ENCODE peak calls at places on chromosomes 7 and 10, in ten cellular contexts. One of them, this sample, is unnamed.

GRCh38 chr10:119650692-119651513 is at the start of gene BAG3:
- DNase-seq in CD8-positive, alpha-beta T cell: peak; percentile 76
- DNase-seq in Calu3: peak; percentile 75
- DNase-seq in endothelial cell: peak; percentile 89
- DNase-seq in naive thymus-derived CD8-positive, alpha-beta T cell: peak; percentile 75
- DNase-seq in nucleus accumbens: peak; percentile 67
- DNase-seq in progenitor cell of endocrine pancreas: peak; percentile 85
- DNase-seq in HTR-8/SVneo: peak; percentile 66
- DNase-seq in mesendoderm: peak; percentile 91
- DNase-seq in activated T-cell treated with anti-CD3 and anti-CD28 coated beads, Interleukin-2, amount 50 U/mL, for 48 hours: peak; percentile 85
- DNase-seq in this sample: peak; percentile 86

GRCh38 chr7:87628780-87629569 is 777 bp downstream of the RUNDC3B start:
- DNase-seq in CD8-positive, alpha-beta T cell: peak; percentile 3
- DNase-seq in Calu3: peak; percentile 32
- DNase-seq in endothelial cell: peak; percentile 20
- DNase-seq in naive thymus-derived CD8-positive, alpha-beta T cell: no peak
- DNase-seq in nucleus accumbens: peak; percentile 14
- DNase-seq in progenitor cell of endocrine pancreas: peak; percentile 17
- DNase-seq in HTR-8/SVneo: peak; percentile 1
- DNase-seq in mesendoderm: peak; percentile 28
- DNase-seq in activated T-cell treated with anti-CD3 and anti-CD28 coated beads, Interleukin-2, amount 50 U/mL, for 48 hours: peak; percentile 38
- DNase-seq in this sample: no peak

GRCh38 chr7:95921543-95921942 is 149.2 kb downstream of the DYNC1I1 start:
- DNase-seq in CD8-positive, alpha-beta T cell: no peak
- DNase-seq in Calu3: no peak
- DNase-seq in endothelial cell: no peak
- DNase-seq in naive thymus-derived CD8-positive, alpha-beta T cell: no peak
- DNase-seq in nucleus accumbens: no peak
- DNase-seq in progenitor cell of endocrine pancreas: no peak
- DNase-seq in HTR-8/SVneo: no peak
- DNase-seq in mesendoderm: no peak
- DNase-seq in activated T-cell treated with anti-CD3 and anti-CD28 coated beads, Interleukin-2, amount 50 U/mL, for 48 hours: no peak
- DNase-seq in this sample: no peak

GRCh38 chr10:34299105-34299611 is 515.9 kb downstream of the PARD3 start:
- DNase-seq in CD8-positive, alpha-beta T cell: no peak
- DNase-seq in Calu3: no peak
- DNase-seq in endothelial cell: no peak
- DNase-seq in naive thymus-derived CD8-positive, alpha-beta T cell: no peak
- DNase-seq in nucleus accumbens: no peak
- DNase-seq in progenitor cell of endocrine pancreas: no peak
- DNase-seq in HTR-8/SVneo: no peak
- DNase-seq in mesendoderm: no peak
- DNase-seq in activated T-cell treated with anti-CD3 and anti-CD28 coated beads, Interleukin-2, amount 50 U/mL, for 48 hours: no peak
- DNase-seq in this sample: no peak

GRCh38 chr10:5873515-5873995 is 16.1 kb downstream of the ANKRD16 start:
- DNase-seq in CD8-positive, alpha-beta T cell: peak; percentile 55
- DNase-seq in Calu3: peak; percentile 71
- DNase-seq in endothelial cell: peak; percentile 65
- DNase-seq in naive thymus-derived CD8-positive, alpha-beta T cell: peak; percentile 66
- DNase-seq in nucleus accumbens: no peak
- DNase-seq in progenitor cell of endocrine pancreas: peak; percentile 39
- DNase-seq in HTR-8/SVneo: peak; percentile 72
- DNase-seq in mesendoderm: peak; percentile 74
- DNase-seq in activated T-cell treated with anti-CD3 and anti-CD28 coated beads, Interleukin-2, amount 50 U/mL, for 48 hours: peak; percentile 83
- DNase-seq in this sample: peak; percentile 73

GRCh38 chr10:20990604-20991003 is 93.5 kb upstream of the NEBL start:
- DNase-seq in CD8-positive, alpha-beta T cell: no peak
- DNase-seq in Calu3: no peak
- DNase-seq in endothelial cell: no peak
- DNase-seq in naive thymus-derived CD8-positive, alpha-beta T cell: no peak
- DNase-seq in nucleus accumbens: no peak
- DNase-seq in progenitor cell of endocrine pancreas: no peak
- DNase-seq in HTR-8/SVneo: no peak
- DNase-seq in mesendoderm: peak; percentile 19
- DNase-seq in activated T-cell treated with anti-CD3 and anti-CD28 coated beads, Interleukin-2, amount 50 U/mL, for 48 hours: no peak
- DNase-seq in this sample: no peak

GRCh38 chr7:43584200-43584586 is 1.3 kb downstream of the STK17A start:
- DNase-seq in CD8-positive, alpha-beta T cell: peak; percentile 11
- DNase-seq in Calu3: peak; percentile 54
- DNase-seq in endothelial cell: no peak
- DNase-seq in naive thymus-derived CD8-positive, alpha-beta T cell: no peak
- DNase-seq in nucleus accumbens: no peak
- DNase-seq in progenitor cell of endocrine pancreas: no peak
- DNase-seq in HTR-8/SVneo: no peak
- DNase-seq in mesendoderm: peak; percentile 42
- DNase-seq in activated T-cell treated with anti-CD3 and anti-CD28 coated beads, Interleukin-2, amount 50 U/mL, for 48 hours: peak; percentile 52
- DNase-seq in this sample: peak; percentile 42

GRCh38 chr7:1455241-1455939 is 3.9 kb downstream of the MICALL2 start:
- DNase-seq in CD8-positive, alpha-beta T cell: no peak
- DNase-seq in Calu3: peak; percentile 99
- DNase-seq in endothelial cell: peak; percentile 37
- DNase-seq in naive thymus-derived CD8-positive, alpha-beta T cell: no peak
- DNase-seq in nucleus accumbens: no peak
- DNase-seq in progenitor cell of endocrine pancreas: no peak
- DNase-seq in HTR-8/SVneo: no peak
- DNase-seq in mesendoderm: no peak
- DNase-seq in activated T-cell treated with anti-CD3 and anti-CD28 coated beads, Interleukin-2, amount 50 U/mL, for 48 hours: no peak
- DNase-seq in this sample: no peak

GRCh38 chr10:82925547-82925946 is 1050.6 kb downstream of the NRG3 start:
- DNase-seq in CD8-positive, alpha-beta T cell: no peak
- DNase-seq in Calu3: no peak
- DNase-seq in endothelial cell: no peak
- DNase-seq in naive thymus-derived CD8-positive, alpha-beta T cell: no peak
- DNase-seq in nucleus accumbens: no peak
- DNase-seq in progenitor cell of endocrine pancreas: no peak
- DNase-seq in HTR-8/SVneo: no peak
- DNase-seq in mesendoderm: no peak
- DNase-seq in activated T-cell treated with anti-CD3 and anti-CD28 coated beads, Interleukin-2, amount 50 U/mL, for 48 hours: no peak
- DNase-seq in this sample: no peak

GRCh38 chr7:141575164-141575563 is 24.0 kb downstream of the AGK start:
- DNase-seq in CD8-positive, alpha-beta T cell: no peak
- DNase-seq in Calu3: no peak
- DNase-seq in endothelial cell: no peak
- DNase-seq in naive thymus-derived CD8-positive, alpha-beta T cell: no peak
- DNase-seq in nucleus accumbens: no peak
- DNase-seq in progenitor cell of endocrine pancreas: no peak
- DNase-seq in HTR-8/SVneo: no peak
- DNase-seq in mesendoderm: no peak
- DNase-seq in activated T-cell treated with anti-CD3 and anti-CD28 coated beads, Interleukin-2, amount 50 U/mL, for 48 hours: no peak
- DNase-seq in this sample: no peak

GRCh38 chr7:31074403-31074802 is 22.3 kb downstream of the ADCYAP1R1 start:
- DNase-seq in CD8-positive, alpha-beta T cell: no peak
- DNase-seq in Calu3: no peak
- DNase-seq in endothelial cell: no peak
- DNase-seq in naive thymus-derived CD8-positive, alpha-beta T cell: no peak
- DNase-seq in nucleus accumbens: no peak
- DNase-seq in progenitor cell of endocrine pancreas: no peak
- DNase-seq in HTR-8/SVneo: no peak
- DNase-seq in mesendoderm: no peak
- DNase-seq in activated T-cell treated with anti-CD3 and anti-CD28 coated beads, Interleukin-2, amount 50 U/mL, for 48 hours: no peak
- DNase-seq in this sample: no peak

GRCh38 chr7:95011156-95011928 is 103.9 kb downstream of the PPP1R9A start:
- DNase-seq in CD8-positive, alpha-beta T cell: no peak
- DNase-seq in Calu3: no peak
- DNase-seq in endothelial cell: no peak
- DNase-seq in naive thymus-derived CD8-positive, alpha-beta T cell: no peak
- DNase-seq in nucleus accumbens: no peak
- DNase-seq in progenitor cell of endocrine pancreas: no peak
- DNase-seq in HTR-8/SVneo: no peak
- DNase-seq in mesendoderm: no peak
- DNase-seq in activated T-cell treated with anti-CD3 and anti-CD28 coated beads, Interleukin-2, amount 50 U/mL, for 48 hours: no peak
- DNase-seq in this sample: no peak

GRCh38 chr7:46784746-46785145 is 797.2 kb downstream of the TNS3 start:
- DNase-seq in CD8-positive, alpha-beta T cell: no peak
- DNase-seq in Calu3: peak; percentile 58
- DNase-seq in endothelial cell: no peak
- DNase-seq in naive thymus-derived CD8-positive, alpha-beta T cell: no peak
- DNase-seq in nucleus accumbens: no peak
- DNase-seq in progenitor cell of endocrine pancreas: no peak
- DNase-seq in HTR-8/SVneo: no peak
- DNase-seq in mesendoderm: peak; percentile 6
- DNase-seq in activated T-cell treated with anti-CD3 and anti-CD28 coated beads, Interleukin-2, amount 50 U/mL, for 48 hours: no peak
- DNase-seq in this sample: no peak

GRCh38 chr10:48547981-48548380 is 56.9 kb downstream of the ARHGAP22 start:
- DNase-seq in CD8-positive, alpha-beta T cell: no peak
- DNase-seq in Calu3: no peak
- DNase-seq in endothelial cell: no peak
- DNase-seq in naive thymus-derived CD8-positive, alpha-beta T cell: no peak
- DNase-seq in nucleus accumbens: no peak
- DNase-seq in progenitor cell of endocrine pancreas: no peak
- DNase-seq in HTR-8/SVneo: no peak
- DNase-seq in mesendoderm: no peak
- DNase-seq in activated T-cell treated with anti-CD3 and anti-CD28 coated beads, Interleukin-2, amount 50 U/mL, for 48 hours: no peak
- DNase-seq in this sample: no peak

GRCh38 chr10:89891006-89891405 is 189.6 kb downstream of the KIF20B start:
- DNase-seq in CD8-positive, alpha-beta T cell: no peak
- DNase-seq in Calu3: no peak
- DNase-seq in endothelial cell: no peak
- DNase-seq in naive thymus-derived CD8-positive, alpha-beta T cell: no peak
- DNase-seq in nucleus accumbens: no peak
- DNase-seq in progenitor cell of endocrine pancreas: no peak
- DNase-seq in HTR-8/SVneo: no peak
- DNase-seq in mesendoderm: no peak
- DNase-seq in activated T-cell treated with anti-CD3 and anti-CD28 coated beads, Interleukin-2, amount 50 U/mL, for 48 hours: no peak
- DNase-seq in this sample: no peak

GRCh38 chr7:116543664-116544063 is 18.8 kb downstream of the CAV1 start:
- DNase-seq in CD8-positive, alpha-beta T cell: no peak
- DNase-seq in Calu3: no peak
- DNase-seq in endothelial cell: no peak
- DNase-seq in naive thymus-derived CD8-positive, alpha-beta T cell: no peak
- DNase-seq in nucleus accumbens: no peak
- DNase-seq in progenitor cell of endocrine pancreas: no peak
- DNase-seq in HTR-8/SVneo: no peak
- DNase-seq in mesendoderm: peak; percentile 29
- DNase-seq in activated T-cell treated with anti-CD3 and anti-CD28 coated beads, Interleukin-2, amount 50 U/mL, for 48 hours: no peak
- DNase-seq in this sample: no peak

This sample was measured in activated CD4-positive, alpha-beta memory T cell treated with anti-CD3 and anti-CD28 coated beads, Interleukin-2, amount 10 ng/mL, durations not matched to agents 7 days and 5 days.